ENCODE peak calls at places on chromosomes 11 and 22, in four cellular contexts. One of them, this sample, is unnamed.

GRCh38 chr22:17540481-17540880 is 22.8 kb upstream of the SLC25A18 start:
- DNase-seq in ureter: no peak
- DNase-seq in cardiac muscle cell: no peak
- DNase-seq in Peyer's patch: no peak
- DNase-seq in this sample: no peak

GRCh38 chr11:117042689-117043088 is 55.5 kb downstream of the SIK3 start:
- DNase-seq in ureter: no peak
- DNase-seq in cardiac muscle cell: no peak
- DNase-seq in Peyer's patch: no peak
- DNase-seq in this sample: no peak

GRCh38 chr11:111963786-111964385 is 26.7 kb downstream of the DIXDC1 start:
- DNase-seq in ureter: no peak
- DNase-seq in Peyer's patch: no peak
- DNase-seq in cardiac muscle cell: no peak
- DNase-seq in this sample: no peak

GRCh38 chr11:36565033-36565610 is 2.7 kb upstream of the RAG1 start:
- DNase-seq in ureter: no peak
- DNase-seq in Peyer's patch: no peak
- DNase-seq in cardiac muscle cell: peak; percentile 60
- DNase-seq in this sample: no peak

GRCh38 chr22:18976197-18976751 is 40.2 kb upstream of the PRODH start:
- DNase-seq in ureter: no peak
- DNase-seq in cardiac muscle cell: no peak
- DNase-seq in Peyer's patch: no peak
- DNase-seq in this sample: no peak

GRCh38 chr22:20456722-20457076 is 19.1 kb upstream of the SCARF2 start:
- DNase-seq in Peyer's patch: no peak
- DNase-seq in ureter: no peak
- DNase-seq in cardiac muscle cell: no peak
- DNase-seq in this sample: no peak

GRCh38 chr22:37511368-37512104 is 7.7 kb downstream of the CARD10 start:
- DNase-seq in Peyer's patch: no peak
- DNase-seq in ureter: no peak
- DNase-seq in cardiac muscle cell: no peak
- DNase-seq in this sample: no peak

GRCh38 chr11:107050126-107050525 is 31.9 kb upstream of the GUCY1A2 start:
- DNase-seq in cardiac muscle cell: no peak
- DNase-seq in Peyer's patch: no peak
- DNase-seq in ureter: no peak
- DNase-seq in this sample: no peak

GRCh38 chr22:27892811-27893210 is 26.2 kb downstream of the PITPNB start:
- DNase-seq in cardiac muscle cell: no peak
- DNase-seq in Peyer's patch: no peak
- DNase-seq in ureter: no peak
- DNase-seq in this sample: no peak

GRCh38 chr22:35971418-35972119 is 57.1 kb downstream of the RBFOX2 start:
- DNase-seq in cardiac muscle cell: peak; percentile 37
- DNase-seq in Peyer's patch: no peak
- DNase-seq in ureter: no peak
- DNase-seq in this sample: no peak

GRCh38 chr11:127651175-127651887 is 650.8 kb upstream of the KIRREL3 start:
- DNase-seq in cardiac muscle cell: no peak
- DNase-seq in ureter: no peak
- DNase-seq in Peyer's patch: no peak
- DNase-seq in this sample: no peak

GRCh38 chr11:19259487-19260345 is 19.0 kb upstream of the E2F8 start:
- DNase-seq in Peyer's patch: peak; percentile 60
- DNase-seq in ureter: peak; percentile 65
- DNase-seq in cardiac muscle cell: peak; percentile 73
- DNase-seq in this sample: peak; percentile 41

GRCh38 chr11:117942255-117942654 is 13.1 kb upstream of the TMPRSS13 start:
- DNase-seq in ureter: no peak
- DNase-seq in cardiac muscle cell: no peak
- DNase-seq in Peyer's patch: peak; percentile 14
- DNase-seq in this sample: no peak

GRCh38 chr11:19832166-19832750 is 119.6 kb downstream of the NAV2 start:
- DNase-seq in cardiac muscle cell: no peak
- DNase-seq in ureter: no peak
- DNase-seq in Peyer's patch: no peak
- DNase-seq in this sample: no peak

GRCh38 chr11:124415356-124415923 is 9.2 kb downstream of the OR8B4 start:
- DNase-seq in ureter: no peak
- DNase-seq in Peyer's patch: no peak
- DNase-seq in cardiac muscle cell: peak; percentile 60
- DNase-seq in this sample: no peak

GRCh38 chr11:76297143-76297542 is 83.8 kb downstream of the THAP12 start:
- DNase-seq in Peyer's patch: no peak
- DNase-seq in ureter: no peak
- DNase-seq in cardiac muscle cell: no peak
- DNase-seq in this sample: no peak

GRCh38 chr11:107606122-107606521 is 15.2 kb downstream of the ELMOD1 start:
- DNase-seq in cardiac muscle cell: no peak
- DNase-seq in Peyer's patch: no peak
- DNase-seq in ureter: no peak
- DNase-seq in this sample: no peak

GRCh38 chr22:44704159-44705021 is 2.4 kb downstream of the PRR5 start:
- DNase-seq in Peyer's patch: no peak
- DNase-seq in cardiac muscle cell: no peak
- DNase-seq in ureter: no peak
- DNase-seq in this sample: no peak

GRCh38 chr11:119236891-119237290 is 30.8 kb downstream of the CBL start:
- DNase-seq in Peyer's patch: no peak
- DNase-seq in ureter: no peak
- DNase-seq in cardiac muscle cell: no peak
- DNase-seq in this sample: no peak

GRCh38 chr22:37618072-37618656 is 9.5 kb downstream of the GGA1 start:
- DNase-seq in ureter: no peak
- DNase-seq in cardiac muscle cell: no peak
- DNase-seq in Peyer's patch: peak; percentile 85
- DNase-seq in this sample: no peak

GRCh38 chr11:73647459-73648100 is 1.2 kb downstream of the PLEKHB1 start:
- DNase-seq in ureter: peak; percentile 92
- DNase-seq in cardiac muscle cell: peak; percentile 93
- DNase-seq in Peyer's patch: peak; percentile 92
- DNase-seq in this sample: peak; percentile 93

GRCh38 chr11:34451053-34451452 is 12.3 kb downstream of the CAT start:
- DNase-seq in ureter: no peak
- DNase-seq in cardiac muscle cell: no peak
- DNase-seq in Peyer's patch: no peak
- DNase-seq in this sample: no peak

GRCh38 chr11:103055174-103055890 is 36.6 kb downstream of the DCUN1D5 start:
- DNase-seq in ureter: no peak
- DNase-seq in cardiac muscle cell: peak; percentile 56
- DNase-seq in Peyer's patch: no peak
- DNase-seq in this sample: no peak

GRCh38 chr11:7665473-7666291 is 7.6 kb downstream of the CYB5R2 start:
- DNase-seq in Peyer's patch: peak; percentile 78
- DNase-seq in ureter: peak; percentile 86
- DNase-seq in cardiac muscle cell: peak; percentile 67
- DNase-seq in this sample: peak; percentile 85

GRCh38 chr11:86196291-86196690 is 48.3 kb upstream of the EED start:
- DNase-seq in ureter: no peak
- DNase-seq in Peyer's patch: no peak
- DNase-seq in cardiac muscle cell: no peak
- DNase-seq in this sample: no peak